ENCODE peak calls at places on chromosomes 7 and 10, in nine cellular contexts. O, D, X, B, S, W, U, Z and A are unnamed samples.

GRCh38 chr10:36280396-36280795 is 638.3 kb upstream of the FZD8 start:
- DNase-seq in X (no peak), U (no peak), B (no peak), D (no peak), W (no peak), O (peak; percentile 23), Z (no peak), S (no peak), A (no peak)

GRCh38 chr10:128026620-128027281 is 99.5 kb downstream of the MKI67 start:
- DNase-seq in Z (no peak), U (no peak), S (no peak), D (no peak), O (no peak), X (no peak), B (no peak), W (no peak), A (no peak)

GRCh38 chr10:124942317-124943169 is 620 bp downstream of the ZRANB1 start:
- DNase-seq in U (no peak), S (no peak), O (no peak), Z (no peak), W (no peak), X (no peak), D (no peak), B (no peak), A (no peak)

GRCh38 chr10:29849434-29849833 is 210.0 kb downstream of the JCAD start:
- DNase-seq in S (no peak), O (peak; percentile 49), W (no peak), X (no peak), D (no peak), B (no peak), Z (no peak), U (no peak), A (no peak)

GRCh38 chr7:98470131-98470985 is 69.5 kb upstream of the BAIAP2L1 start:
- DNase-seq in U (no peak), S (peak; percentile 47), W (peak; percentile 95), O (peak; percentile 29), Z (peak; percentile 85), D (no peak), X (no peak), B (peak; percentile 89), A (no peak)

GRCh38 chr10:74991435-74991834 is 120.0 kb upstream of the SAMD8 start:
- DNase-seq in S (no peak), U (no peak), Z (peak; percentile 50), W (no peak), O (peak; percentile 45), B (no peak), X (no peak), D (no peak), A (no peak)

GRCh38 chr7:2956526-2957368 is 86.9 kb downstream of the CARD11 start:
- DNase-seq in U (no peak), S (no peak), B (peak; percentile 43), Z (no peak), D (no peak), X (peak; percentile 24), W (no peak), O (peak; percentile 60), A (no peak)

GRCh38 chr10:74967850-74968620 is 141.6 kb downstream of the KAT6B start:
- DNase-seq in W (no peak), S (no peak), X (no peak), Z (peak; percentile 24), D (no peak), B (no peak), U (peak; percentile 14), O (no peak), A (no peak)

GRCh38 chr7:25659841-25660240 is 431.6 kb upstream of the NPVF start:
- DNase-seq in D (no peak), S (no peak), B (no peak), O (no peak), Z (no peak), U (no peak), W (no peak), X (no peak), A (no peak)

GRCh38 chr7:40733111-40733510 is 598.3 kb downstream of the SUGCT start:
- DNase-seq in W (no peak), Z (no peak), S (no peak), X (no peak), U (no peak), D (no peak), O (no peak), B (no peak), A (no peak)

GRCh38 chr7:44912775-44913347 is 27.5 kb upstream of the PURB start:
- DNase-seq in O (no peak), S (no peak), W (peak; percentile 45), B (no peak), X (no peak), U (no peak), D (no peak), Z (no peak), A (no peak)

GRCh38 chr7:132312531-132313070 is 263.7 kb downstream of the PLXNA4 start:
- DNase-seq in B (no peak), W (no peak), S (no peak), X (no peak), Z (no peak), U (no peak), D (no peak), O (no peak), A (no peak)

GRCh38 chr10:133236411-133237240 is 1.0 kb upstream of the VENTX start:
- DNase-seq in X (no peak), O (peak; percentile 29), U (no peak), S (no peak), B (no peak), Z (peak; percentile 47), W (no peak), D (no peak), A (no peak)

GRCh38 chr10:31749981-31750850 is 178.4 kb downstream of the ARHGAP12 start:
- DNase-seq in D (peak; percentile 75), U (no peak), S (no peak), Z (peak; percentile 22), W (no peak), B (no peak), O (peak; percentile 61), X (no peak), A (no peak)

GRCh38 chr10:87804939-87805569 is 13.0 kb downstream of the ATAD1 start:
- DNase-seq in X (no peak), W (no peak), D (no peak), B (no peak), O (peak; percentile 26), Z (no peak), U (no peak), S (no peak), A (no peak)
- H3K9me3 ChIP-seq in X (no peaks in the 10 kb centered on the region), W (peaks cover 11% of the 10 kb centered on the region), D (peaks cover 37% of the 10 kb centered on the region), B (no peaks in the 10 kb centered on the region), O (no peaks in the 10 kb centered on the region), Z (peaks cover 20% of the 10 kb centered on the region), U (no peaks in the 10 kb centered on the region), S (no peaks in the 10 kb centered on the region), A (no peaks in the 10 kb centered on the region)

DNA sequence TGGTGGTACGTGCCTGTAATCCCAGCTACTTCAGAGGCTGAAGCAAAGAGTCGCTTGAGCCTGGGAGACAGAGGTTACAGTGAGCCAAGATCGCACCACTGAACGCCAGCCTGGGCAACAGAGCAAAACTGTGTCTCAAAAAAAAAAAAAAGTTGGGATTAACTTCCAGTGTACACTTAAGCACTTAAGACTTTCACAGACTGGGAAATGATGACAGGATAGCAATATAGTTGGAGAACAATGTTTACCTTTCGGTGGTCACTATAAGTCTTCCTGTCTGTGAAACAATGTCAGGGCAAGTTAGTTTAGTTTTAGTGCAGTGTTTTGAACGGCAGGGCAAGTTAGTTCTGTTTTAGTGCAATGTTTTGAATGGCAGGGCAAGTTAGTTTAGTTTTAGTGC is 130.2 kb downstream of the TPST1 start:
- DNase-seq in X (no peak), Z (no peak), B (no peak), S (no peak), D (no peak), W (no peak), O (no peak), U (no peak), A (no peak)
- H3K9me3 ChIP-seq in X (no peaks in the 10 kb centered on the region), Z (peaks cover 11% of the 10 kb centered on the region), B (no peaks in the 10 kb centered on the region), S (no peaks in the 10 kb centered on the region), D (peaks cover 56% of the 10 kb centered on the region), W (no peaks in the 10 kb centered on the region), O (peaks cover 3% of the 10 kb centered on the region), U (no peaks in the 10 kb centered on the region), A (peaks cover 4% of the 10 kb centered on the region)

DNA sequence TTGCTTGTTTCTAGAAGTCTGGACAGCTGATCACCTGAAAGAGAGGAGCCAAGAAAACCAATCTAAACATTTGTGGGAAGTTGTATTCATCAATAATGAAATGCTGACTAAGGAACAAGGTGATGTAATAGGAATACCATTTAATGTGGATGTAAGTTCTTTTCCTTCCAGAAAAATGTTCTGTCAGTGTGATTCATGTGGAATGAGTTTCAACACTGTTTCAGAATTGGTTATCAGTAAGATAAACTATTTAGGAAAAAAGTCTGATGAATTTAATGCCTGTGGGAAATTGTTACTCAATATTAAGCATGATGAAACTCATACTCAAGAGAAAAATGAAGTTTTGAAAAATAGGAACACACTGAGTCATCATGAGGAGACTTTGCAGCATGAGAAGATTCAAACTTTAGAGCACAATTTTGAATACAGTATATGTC is 39.8 kb upstream of the ZNF37A start:
- DNase-seq in D (no peak), S (no peak), O (peak; percentile 70), X (no peak), B (no peak), W (no peak), U (no peak), Z (no peak), A (no peak)
- H3K9me3 ChIP-seq in D (peaks cover 97% of the 10 kb centered on the region), S (peaks cover 56% of the 10 kb centered on the region), O (no peaks in the 10 kb centered on the region), X (no peaks in the 10 kb centered on the region), B (no peaks in the 10 kb centered on the region), W (peaks cover 45% of the 10 kb centered on the region), U (peaks cover 5% of the 10 kb centered on the region), Z (peaks cover 63% of the 10 kb centered on the region), A (peaks cover 52% of the 10 kb centered on the region)

GRCh38 chr7:158061884-158062656 is 525.6 kb downstream of the PTPRN2 start:
- DNase-seq in U (no peak), W (no peak), X (no peak), D (peak; percentile 70), S (peak; percentile 22), Z (no peak), O (no peak), B (no peak), A (no peak)
- H3K9me3 ChIP-seq in U (no peaks in the 10 kb centered on the region), W (peaks cover 13% of the 10 kb centered on the region), X (no peaks in the 10 kb centered on the region), D (peaks cover 10% of the 10 kb centered on the region), S (no peaks in the 10 kb centered on the region), Z (no peaks in the 10 kb centered on the region), O (no peaks in the 10 kb centered on the region), B (no peaks in the 10 kb centered on the region), A (no peaks in the 10 kb centered on the region)

DNA sequence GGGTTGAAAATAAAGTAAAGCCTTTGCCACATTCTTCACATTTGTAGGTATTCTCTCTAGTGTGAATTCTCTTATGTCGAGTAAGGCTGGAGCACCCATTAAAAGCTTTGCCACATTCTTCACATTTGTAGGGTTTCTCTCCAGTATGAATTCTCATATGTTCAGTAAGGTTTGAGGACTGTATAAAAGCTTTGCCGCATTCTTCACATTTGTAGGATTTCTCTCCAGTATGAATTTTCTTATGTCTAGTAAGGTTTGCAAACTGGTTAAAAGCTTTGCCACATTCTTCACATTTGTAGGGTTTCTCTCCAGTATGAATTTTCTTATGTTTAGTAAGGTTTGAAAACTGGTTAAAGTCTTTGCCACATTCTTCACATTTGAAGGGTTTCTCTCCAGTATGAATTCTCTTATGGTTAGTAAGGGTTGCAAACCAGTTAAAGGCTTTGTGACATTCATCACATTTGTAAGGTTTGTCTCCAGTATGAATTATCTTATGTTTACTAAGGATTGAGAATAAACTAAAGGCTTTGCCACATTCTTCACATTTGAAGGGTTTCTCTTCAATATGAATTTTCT is 41.4 kb downstream of the ZNF680 start:
- DNase-seq in O (no peak), Z (no peak), W (no peak), S (no peak), U (no peak), X (no peak), D (no peak), B (no peak), A (no peak)
- H3K9me3 ChIP-seq in O (peaks cover 16% of the 10 kb centered on the region), Z (peaks cover 58% of the 10 kb centered on the region), W (peaks cover 46% of the 10 kb centered on the region), S (peaks cover 36% of the 10 kb centered on the region), U (no peaks in the 10 kb centered on the region), X (peaks cover 7% of the 10 kb centered on the region), D (peaks cover 100% of the 10 kb centered on the region), B (no peaks in the 10 kb centered on the region), A (peaks cover 32% of the 10 kb centered on the region)